ENCODE peak calls at places on chromosomes 6 and 20, in four cellular contexts. W is GM04503, P is GM12865, C is DMS79. B is an unnamed sample.
A peak's percentile ranks its signal among the peaks of the same experiment; 100 is the strongest.

GRCh38 chr6:129936329-129937165 is 75.4 kb upstream of the TMEM244 start:
- DNase-seq in W (no peak), P (peak; percentile 65), C (no peak), B (peak; percentile 37)

GRCh38 chr6:150069707-150070106 is 786 bp upstream of the ULBP3 start:
- DNase-seq in W (no peak), P (no peak), C (no peak), B (no peak)

GRCh38 chr6:3247255-3248146 is 11.2 kb upstream of the PSMG4 start:
- DNase-seq in W (no peak), P (no peak), C (no peak), B (no peak)

GRCh38 chr6:25192562-25192961 is 86.6 kb upstream of the CARMIL1 start:
- DNase-seq in W (no peak), P (no peak), C (no peak), B (no peak)

GRCh38 chr6:80163754-80164187 is 57.3 kb downstream of the BCKDHB start:
- DNase-seq in W (peak; percentile 65), P (peak; percentile 45), C (no peak), B (no peak)

GRCh38 chr6:169070506-169071176 is 183.0 kb downstream of the THBS2 start:
- DNase-seq in W (peak; percentile 100), P (no peak), C (no peak), B (no peak)

GRCh38 chr6:64266351-64266821 is 630.8 kb downstream of the PHF3 start:
- DNase-seq in W (no peak), P (peak; percentile 60), C (no peak), B (no peak)

GRCh38 chr6:156988276-156989158 is 211.3 kb downstream of the ARID1B start:
- DNase-seq in W (no peak), P (peak; percentile 83), C (no peak), B (no peak)

GRCh38 chr6:34560366-34561226 is 4.5 kb upstream of the SPDEF start:
- DNase-seq in W (no peak), P (no peak), C (no peak), B (no peak)

GRCh38 chr6:170421921-170422320 is 115.4 kb downstream of the FAM120B start:
- DNase-seq in W (no peak), P (no peak), C (no peak), B (no peak)

GRCh38 chr20:3228750-3229032 is 10.3 kb downstream of the SLC4A11 start:
- DNase-seq in W (no peak), P (no peak), C (no peak), B (no peak)

GRCh38 chr6:83114164-83114563 is 46.7 kb downstream of the DOP1A start:
- DNase-seq in W (no peak), P (no peak), C (no peak), B (no peak)

GRCh38 chr6:20135677-20136268 is 76.5 kb downstream of the MBOAT1 start:
- DNase-seq in W (no peak), P (no peak), C (no peak), B (no peak)

GRCh38 chr20:58306421-58307261 is 2.9 kb upstream of the RAB22A start:
- DNase-seq in W (no peak), P (peak; percentile 80), C (no peak), B (peak; percentile 61)

GRCh38 chr20:24148372-24148771 is 159.8 kb upstream of the GGTLC1 start:
- DNase-seq in W (no peak), P (peak; percentile 48), C (no peak), B (no peak)